ENCODE peak calls at places on chromosomes 2 and 18, in nine cellular contexts. W is KBM-7, D is retina, B is caudate nucleus, K is ovary, T is A549, S is NCI-H2081, O is GOT3, R is GM23248. F is an unnamed sample.

GRCh38 chr2:199739413-199740110 is 111.4 kb downstream of the FTCDNL1 start:
- DNase-seq in W (peak), D (peak), B (peak), K (peak), T (peak), S (peak), O (no peak), R (peak), F (peak)

GRCh38 chr2:95323347-95324155 is 26.4 kb downstream of the KCNIP3 start:
- DNase-seq in W (no peak), D (no peak), B (peak), K (no peak), T (peak), S (peak), O (no peak), R (peak), F (no peak)

GRCh38 chr2:29443627-29444026 is 328.4 kb downstream of the CLIP4 start:
- DNase-seq in W (no peak), D (no peak), B (no peak), K (no peak), T (no peak), S (no peak), O (no peak), R (peak), F (peak)

GRCh38 chr18:13276530-13277520 is 58.3 kb downstream of the LDLRAD4 start:
- DNase-seq in W (no peak), D (no peak), B (no peak), K (no peak), T (no peak), S (no peak), O (no peak), R (no peak), F (no peak)

GRCh38 chr2:47065771-47066380 is 89.2 kb downstream of the STPG4 start:
- DNase-seq in W (no peak), D (no peak), B (no peak), K (no peak), T (no peak), S (no peak), O (no peak), R (peak), F (peak)

GRCh38 chr2:227511239-227511930 is 39.4 kb downstream of the AGFG1 start:
- DNase-seq in W (no peak), D (no peak), B (no peak), K (no peak), T (no peak), S (no peak), O (no peak), R (no peak), F (no peak)

GRCh38 chr18:13464432-13465125 is 246.0 kb downstream of the LDLRAD4 start:
- DNase-seq in W (peak), D (no peak), B (no peak), K (no peak), T (no peak), S (no peak), O (no peak), R (no peak), F (peak)

GRCh38 chr2:208042041-208042440 is 16.7 kb upstream of the PLEKHM3 start:
- DNase-seq in W (no peak), D (no peak), B (no peak), K (no peak), T (no peak), S (no peak), O (no peak), R (peak), F (peak)

GRCh38 chr18:21996261-21996892 is 173.0 kb upstream of the GATA6 start:
- DNase-seq in W (no peak), D (no peak), B (no peak), K (peak), T (no peak), S (no peak), O (no peak), R (peak), F (no peak)

GRCh38 chr2:240060977-240061591 is 7.8 kb upstream of the OR6B3 start:
- DNase-seq in W (peak), D (peak), B (peak), K (peak), T (peak), S (peak), O (no peak), R (peak), F (peak)

GRCh38 chr2:26786207-26787023 is 559 bp downstream of the CENPA start:
- DNase-seq in W (peak), D (peak), B (no peak), K (no peak), T (no peak), S (peak), O (no peak), R (peak), F (no peak)

GRCh38 chr18:78564030-78564429 is 415.6 kb upstream of the SALL3 start:
- DNase-seq in W (no peak), D (no peak), B (no peak), K (no peak), T (no peak), S (no peak), O (no peak), R (no peak), F (no peak)